ENCODE peak calls at places on chromosomes 11 and 22, in five cellular contexts. F is HepG2, W is H1, I is GM12878, C is K562. N is an unnamed sample.
A peak's percentile ranks its signal among the peaks of the same experiment; 100 is the strongest.

GRCh38 chr11:80023416-80023815 is 582.6 kb upstream of the TENM4 start:
- DNase-seq in I (no peak), F (no peak), W (no peak), C (no peak), N (no peak)

GRCh38 chr11:1926156-1927031 is 6.9 kb downstream of the TNNT3 start:
- DNase-seq in I (no peak), C (no peak), W (no peak), F (no peak), N (no peak)

GRCh38 chr22:49659924-49660315 is 167.8 kb downstream of the BRD1 start:
- DNase-seq in F (no peak), I (no peak), C (no peak), W (no peak), N (no peak)

GRCh38 chr11:61959026-61959608 is 8.3 kb downstream of the FTH1 start:
- DNase-seq in C (no peak), F (no peak), W (no peak), I (no peak), N (no peak)

GRCh38 chr11:123537726-123538125 is 107.7 kb downstream of the GRAMD1B start:
- DNase-seq in I (no peak), W (no peak), C (no peak), F (no peak), N (no peak)

GRCh38 chr11:110362916-110363574 is 66.6 kb upstream of the RDX start:
- DNase-seq in C (no peak), F (peak; percentile 43), W (no peak), I (no peak), N (no peak)

GRCh38 chr11:130212431-130212961 is 52.9 kb downstream of the ST14 start:
- DNase-seq in I (no peak), C (no peak), F (no peak), W (peak; percentile 50), N (no peak)

GRCh38 chr22:43900206-43900605 is 8.4 kb upstream of the PNPLA5 start:
- DNase-seq in F (no peak), I (no peak), W (no peak), C (no peak), N (no peak)

GRCh38 chr11:118263694-118264567 is at the start of gene MPZL2:
- DNase-seq in C (no peak), F (peak; percentile 81), W (peak; percentile 70), I (no peak), N (no peak)

DNA sequence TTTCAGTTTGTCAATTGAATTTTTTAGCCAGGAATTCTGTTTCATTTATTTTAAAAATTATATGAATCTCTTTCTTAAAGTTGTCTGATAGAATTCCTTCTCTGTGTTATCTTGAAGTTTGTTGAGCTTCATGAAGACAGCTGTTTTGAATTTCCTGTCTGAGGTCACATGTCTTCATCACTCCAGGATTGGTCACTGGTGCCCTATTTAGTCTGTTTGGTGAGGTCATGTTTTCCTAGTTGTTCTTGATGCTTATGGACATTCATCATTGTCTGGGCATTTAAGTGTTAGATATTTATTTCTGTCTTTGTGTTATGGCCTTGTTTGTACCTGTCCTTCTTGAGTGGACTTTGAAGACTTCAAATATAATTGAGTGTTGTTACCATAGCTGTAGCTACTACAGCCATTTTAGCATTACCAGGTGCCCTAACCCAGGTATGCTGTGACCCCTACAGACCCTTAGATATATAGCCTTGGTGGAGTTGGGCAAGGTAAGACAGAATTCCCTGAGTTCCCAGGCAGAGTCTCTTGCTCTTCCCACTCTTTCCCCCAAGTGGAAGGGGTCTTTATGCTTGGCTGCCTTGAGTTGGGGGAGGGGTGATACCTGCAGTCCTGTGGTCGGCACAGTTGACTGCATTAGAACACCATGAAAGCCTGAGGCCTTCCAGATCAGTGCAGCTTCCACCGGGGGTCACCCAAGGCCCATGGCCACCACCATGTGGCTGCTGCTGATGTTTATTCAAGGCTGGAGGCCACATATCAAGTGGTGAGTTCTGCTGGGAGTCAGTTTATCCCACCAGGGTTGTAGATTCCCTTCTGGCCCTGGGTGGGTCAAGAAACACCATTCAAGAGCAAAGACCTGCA is 229.6 kb downstream of the DYNC2H1 start:
- DNase-seq in W (peak; percentile 50), I (no peak), C (no peak), F (no peak), N (peak; percentile 9)
- TF ChIP-seq KDM1A in W (no peak), I (no peak), C (no peak), F (no peak), N (no peak)

DNA sequence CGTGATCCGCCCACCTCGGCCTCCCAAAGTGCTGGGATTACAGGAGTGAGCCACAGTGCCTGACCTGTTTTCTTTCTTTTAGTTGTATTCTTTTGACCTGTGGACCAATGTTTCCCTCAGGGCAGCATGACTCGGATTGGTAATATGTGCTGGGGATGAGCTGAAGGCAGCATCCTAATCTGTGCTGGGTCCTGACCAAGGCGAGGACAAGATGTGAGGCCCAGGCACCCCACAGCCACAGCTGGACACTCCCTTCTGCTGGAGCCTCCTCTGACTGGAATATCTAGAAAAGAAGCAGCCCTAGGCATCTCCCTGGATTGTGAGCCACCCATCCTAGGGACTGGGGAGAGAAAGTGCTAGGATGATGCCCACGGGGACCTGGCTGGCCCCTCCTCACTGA is 105.4 kb downstream of the PDE2A start:
- DNase-seq in F (no peak), W (no peak), C (no peak), I (no peak), N (no peak)
- TF ChIP-seq KDM1A in F (no peak), W (no peak), C (no peak), I (no peak), N (no peak)

GRCh38 chr11:94785509-94785908 is 17.4 kb downstream of the AMOTL1 start:
- DNase-seq in C (no peak), W (no peak), F (no peak), I (no peak), N (no peak)

GRCh38 chr11:94782446-94782845 is 14.3 kb downstream of the AMOTL1 start:
- DNase-seq in I (no peak), C (no peak), F (no peak), W (no peak), N (no peak)

GRCh38 chr11:94780432-94780831 is 12.3 kb downstream of the AMOTL1 start:
- DNase-seq in F (no peak), I (no peak), W (no peak), C (no peak), N (no peak)

GRCh38 chr11:94784884-94785283 is 16.7 kb downstream of the AMOTL1 start:
- DNase-seq in C (no peak), I (no peak), W (no peak), F (no peak), N (no peak)

GRCh38 chr11:94781822-94782221 is 13.7 kb downstream of the AMOTL1 start:
- DNase-seq in C (no peak), I (no peak), W (no peak), F (no peak), N (no peak)
- TF ChIP-seq KDM1A in C (no peak), I (no peak), W (no peak), F (no peak), N (no peak)

DNA sequence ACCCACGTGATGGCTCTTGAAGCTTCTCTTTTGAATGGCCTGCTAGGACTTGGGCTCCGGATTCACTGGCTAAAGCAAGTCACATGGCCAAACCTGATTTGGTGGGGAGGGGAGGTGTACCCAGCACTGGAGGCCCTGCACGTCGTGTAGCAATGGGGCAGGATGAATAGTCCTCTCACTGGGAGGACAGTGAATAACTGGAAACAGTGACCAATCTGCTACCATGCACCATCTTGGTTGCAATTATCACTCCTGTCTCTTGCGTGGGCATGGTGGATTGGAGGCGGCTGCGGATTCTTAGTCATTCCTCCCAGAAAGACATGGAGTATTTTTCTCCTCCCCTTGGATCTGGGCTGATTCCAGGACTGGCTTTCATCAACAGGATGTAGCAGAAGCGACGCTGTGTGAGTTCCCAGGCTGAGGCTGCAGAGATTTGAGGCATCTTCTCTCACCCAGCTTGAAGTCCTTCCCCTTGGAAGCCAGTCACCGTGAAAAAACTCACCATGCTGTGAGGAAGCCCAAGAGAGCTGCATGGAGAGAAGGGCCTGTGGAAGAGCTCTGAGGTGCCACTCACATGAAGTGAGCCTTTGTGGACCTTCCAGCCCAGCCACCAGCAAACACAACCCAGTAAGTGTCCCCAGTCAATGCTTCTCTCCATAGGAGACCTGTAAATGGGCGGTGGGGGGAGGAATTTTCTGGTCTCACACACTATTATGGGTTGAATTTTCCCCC is 70.4 kb downstream of the IGLL1 start:
- DNase-seq in I (no peak), W (no peak), C (no peak), F (no peak), N (no peak)
- TF ChIP-seq KDM1A in I (no peak), W (no peak), C (no peak), F (no peak), N (no peak)

GRCh38 chr22:29816980-29817379 is 21.1 kb downstream of the ASCC2 start:
- DNase-seq in I (no peak), F (no peak), C (no peak), W (no peak), N (no peak)

GRCh38 chr22:29817724-29818123 is 20.4 kb downstream of the ASCC2 start:
- DNase-seq in I (no peak), W (no peak), F (no peak), C (no peak), N (no peak)

GRCh38 chr22:29821790-29822130 is 16.3 kb downstream of the ASCC2 start:
- DNase-seq in F (peak; percentile 21), I (no peak), W (no peak), C (no peak), N (no peak)

GRCh38 chr22:29824677-29825076 is 13.4 kb downstream of the ASCC2 start:
- DNase-seq in C (no peak), F (no peak), I (no peak), W (no peak), N (no peak)

GRCh38 chr22:29820941-29821789 is 16.9 kb downstream of the ASCC2 start:
- DNase-seq in C (peak; percentile 69), I (peak; percentile 82), F (peak; percentile 86), W (no peak), N (peak; percentile 85)
- TF ChIP-seq KDM1A in C (peak; percentile 98), I (no peak), F (no peak), W (no peak), N (no peak)

DNA sequence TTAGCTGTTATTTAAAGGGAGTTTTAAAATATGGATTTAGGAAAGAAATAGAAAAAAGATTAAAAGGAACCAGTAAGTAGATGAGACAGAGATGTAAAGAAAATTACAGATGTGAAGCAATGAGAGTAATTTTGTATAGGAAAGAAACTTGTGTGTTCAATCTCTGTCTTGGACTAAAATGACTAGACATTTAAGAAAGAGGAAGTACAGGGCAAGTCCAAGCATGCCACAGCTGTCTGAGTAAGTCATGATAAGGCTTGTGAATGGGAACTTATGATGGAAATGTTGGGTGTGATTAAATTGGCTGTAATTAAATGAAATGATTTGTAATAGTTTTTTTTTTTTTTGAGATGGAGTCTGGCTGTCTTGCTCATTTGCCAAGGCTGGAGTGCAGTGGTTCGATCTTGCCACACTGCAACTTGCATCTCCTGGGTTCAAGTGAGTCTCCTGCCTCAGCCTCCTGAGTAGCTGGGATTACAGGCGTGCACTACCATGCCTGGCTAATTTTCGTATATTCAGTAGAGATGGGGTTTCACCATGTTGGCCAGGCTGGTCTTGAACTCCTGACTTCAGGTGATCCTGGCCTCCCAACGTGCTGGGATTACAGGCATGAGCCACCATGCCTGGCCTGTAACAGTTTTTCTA is 5.9 kb upstream of the ACY3 start:
- DNase-seq in F (no peak), C (no peak), I (peak; percentile 49), W (no peak), N (peak; percentile 59)
- TF ChIP-seq KDM1A in F (no peak), C (peak; percentile 96), I (no peak), W (no peak), N (no peak)

DNA sequence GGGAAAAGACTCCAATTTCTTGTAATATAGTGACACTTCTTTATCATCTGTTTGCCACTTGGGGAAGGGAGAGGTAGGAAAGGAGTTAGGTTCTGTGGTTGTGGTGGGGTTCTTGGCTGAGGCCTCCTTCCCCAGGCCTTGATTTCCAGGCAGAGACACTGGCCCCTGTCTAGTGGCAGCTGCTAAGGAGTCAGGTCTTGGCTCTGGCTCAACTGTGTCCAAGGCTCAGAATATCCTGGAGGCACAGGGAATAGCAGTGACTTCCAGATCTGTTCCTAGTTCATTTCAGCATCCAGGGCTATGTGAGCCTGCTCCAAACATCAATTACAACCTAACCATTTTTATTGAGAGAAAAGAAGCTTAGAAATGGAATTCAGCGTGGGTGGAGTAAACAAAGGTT is 29.5 kb downstream of the PPFIBP2 start:
- DNase-seq in C (no peak), I (no peak), F (no peak), W (no peak), N (no peak)
- TF ChIP-seq KDM1A in C (no peak), I (no peak), F (no peak), W (no peak), N (no peak)

N was measured in A549.